ENCODE peak calls at places on chromosomes 7 and 10, in ten cellular contexts. One of them, this sample, is unnamed.

GRCh38 chr7:155590215-155591023 is 44.1 kb upstream of the CNPY1 start:
- DNase-seq in heart right ventricle: peak; percentile 29
- DNase-seq in cardiac muscle cell: peak; percentile 74
- DNase-seq in fibroblast of the aortic adventitia: peak; percentile 34
- DNase-seq in AG04450: no peak
- DNase-seq in A549: no peak
- DNase-seq in left ventricle myocardium inferior: peak; percentile 44
- DNase-seq in lower leg skin: no peak
- DNase-seq in ovary: no peak
- DNase-seq in Peyer's patch: no peak
- DNase-seq in this sample: peak; percentile 100

GRCh38 chr7:149720372-149721083 is 52.9 kb downstream of the ZNF467 start:
- DNase-seq in heart right ventricle: peak; percentile 87
- DNase-seq in cardiac muscle cell: peak; percentile 50
- DNase-seq in fibroblast of the aortic adventitia: no peak
- DNase-seq in AG04450: no peak
- DNase-seq in A549: no peak
- DNase-seq in left ventricle myocardium inferior: peak; percentile 90
- DNase-seq in lower leg skin: no peak
- DNase-seq in ovary: no peak
- DNase-seq in Peyer's patch: no peak
- DNase-seq in this sample: no peak

GRCh38 chr7:5222861-5223411 is 32.9 kb downstream of the WIPI2 start:
- DNase-seq in heart right ventricle: no peak
- DNase-seq in cardiac muscle cell: no peak
- DNase-seq in fibroblast of the aortic adventitia: no peak
- DNase-seq in AG04450: no peak
- DNase-seq in A549: no peak
- DNase-seq in left ventricle myocardium inferior: no peak
- DNase-seq in lower leg skin: no peak
- DNase-seq in ovary: no peak
- DNase-seq in Peyer's patch: no peak
- DNase-seq in this sample: no peak

GRCh38 chr10:120962386-120963052 is 111.4 kb downstream of the WDR11 start:
- DNase-seq in heart right ventricle: no peak
- DNase-seq in cardiac muscle cell: no peak
- DNase-seq in fibroblast of the aortic adventitia: no peak
- DNase-seq in AG04450: no peak
- DNase-seq in A549: no peak
- DNase-seq in left ventricle myocardium inferior: no peak
- DNase-seq in lower leg skin: no peak
- DNase-seq in ovary: no peak
- DNase-seq in Peyer's patch: no peak
- DNase-seq in this sample: no peak

GRCh38 chr7:8881916-8882315 is 448.5 kb downstream of the NXPH1 start:
- DNase-seq in heart right ventricle: no peak
- DNase-seq in cardiac muscle cell: no peak
- DNase-seq in fibroblast of the aortic adventitia: no peak
- DNase-seq in AG04450: no peak
- DNase-seq in A549: no peak
- DNase-seq in left ventricle myocardium inferior: no peak
- DNase-seq in lower leg skin: no peak
- DNase-seq in ovary: no peak
- DNase-seq in Peyer's patch: no peak
- DNase-seq in this sample: no peak

GRCh38 chr7:101625076-101625914 is 3.8 kb downstream of the MYL10 start:
- DNase-seq in heart right ventricle: no peak
- DNase-seq in cardiac muscle cell: peak; percentile 43
- DNase-seq in fibroblast of the aortic adventitia: no peak
- DNase-seq in AG04450: no peak
- DNase-seq in A549: no peak
- DNase-seq in left ventricle myocardium inferior: no peak
- DNase-seq in lower leg skin: no peak
- DNase-seq in ovary: no peak
- DNase-seq in Peyer's patch: no peak
- DNase-seq in this sample: no peak

GRCh38 chr7:139660317-139661042 is 117.3 kb downstream of the HIPK2 start:
- DNase-seq in heart right ventricle: no peak
- DNase-seq in cardiac muscle cell: no peak
- DNase-seq in fibroblast of the aortic adventitia: no peak
- DNase-seq in AG04450: no peak
- DNase-seq in A549: no peak
- DNase-seq in left ventricle myocardium inferior: no peak
- DNase-seq in lower leg skin: no peak
- DNase-seq in ovary: no peak
- DNase-seq in Peyer's patch: no peak
- DNase-seq in this sample: no peak

GRCh38 chr10:8463853-8464252 is 409.4 kb downstream of the GATA3 start:
- DNase-seq in heart right ventricle: no peak
- DNase-seq in cardiac muscle cell: no peak
- DNase-seq in fibroblast of the aortic adventitia: peak; percentile 3
- DNase-seq in AG04450: no peak
- DNase-seq in A549: no peak
- DNase-seq in left ventricle myocardium inferior: no peak
- DNase-seq in lower leg skin: no peak
- DNase-seq in ovary: no peak
- DNase-seq in Peyer's patch: no peak
- DNase-seq in this sample: no peak

GRCh38 chr7:97022451-97023306 is 2.0 kb downstream of the DLX5 start:
- DNase-seq in heart right ventricle: no peak
- DNase-seq in cardiac muscle cell: no peak
- DNase-seq in fibroblast of the aortic adventitia: no peak
- DNase-seq in AG04450: no peak
- DNase-seq in A549: no peak
- DNase-seq in left ventricle myocardium inferior: no peak
- DNase-seq in lower leg skin: no peak
- DNase-seq in ovary: no peak
- DNase-seq in Peyer's patch: no peak
- DNase-seq in this sample: no peak

GRCh38 chr7:966291-967069 is 8.9 kb downstream of the COX19 start:
- DNase-seq in heart right ventricle: peak; percentile 2
- DNase-seq in cardiac muscle cell: no peak
- DNase-seq in fibroblast of the aortic adventitia: no peak
- DNase-seq in AG04450: no peak
- DNase-seq in A549: no peak
- DNase-seq in left ventricle myocardium inferior: no peak
- DNase-seq in lower leg skin: no peak
- DNase-seq in ovary: no peak
- DNase-seq in Peyer's patch: no peak
- DNase-seq in this sample: no peak

GRCh38 chr7:31443457-31443856 is 70.4 kb upstream of the ITPRID1 start:
- DNase-seq in heart right ventricle: no peak
- DNase-seq in cardiac muscle cell: peak; percentile 61
- DNase-seq in fibroblast of the aortic adventitia: peak; percentile 63
- DNase-seq in AG04450: no peak
- DNase-seq in A549: peak; percentile 60
- DNase-seq in left ventricle myocardium inferior: no peak
- DNase-seq in lower leg skin: no peak
- DNase-seq in ovary: no peak
- DNase-seq in Peyer's patch: peak; percentile 59
- DNase-seq in this sample: peak; percentile 34

GRCh38 chr7:111732923-111733322 is 170.6 kb upstream of the IMMP2L start:
- DNase-seq in heart right ventricle: no peak
- DNase-seq in cardiac muscle cell: no peak
- DNase-seq in fibroblast of the aortic adventitia: no peak
- DNase-seq in AG04450: no peak
- DNase-seq in A549: no peak
- DNase-seq in left ventricle myocardium inferior: no peak
- DNase-seq in lower leg skin: no peak
- DNase-seq in ovary: no peak
- DNase-seq in Peyer's patch: no peak
- DNase-seq in this sample: no peak

GRCh38 chr7:41189866-41190265 is 513.0 kb downstream of the INHBA start:
- DNase-seq in heart right ventricle: no peak
- DNase-seq in cardiac muscle cell: peak; percentile 91
- DNase-seq in fibroblast of the aortic adventitia: peak; percentile 85
- DNase-seq in AG04450: peak; percentile 66
- DNase-seq in A549: peak; percentile 29
- DNase-seq in left ventricle myocardium inferior: no peak
- DNase-seq in lower leg skin: no peak
- DNase-seq in ovary: no peak
- DNase-seq in Peyer's patch: no peak
- DNase-seq in this sample: no peak

GRCh38 chr10:73886625-73887024 is 12.3 kb upstream of the CAMK2G start:
- DNase-seq in heart right ventricle: no peak
- DNase-seq in cardiac muscle cell: no peak
- DNase-seq in fibroblast of the aortic adventitia: no peak
- DNase-seq in AG04450: no peak
- DNase-seq in A549: no peak
- DNase-seq in left ventricle myocardium inferior: no peak
- DNase-seq in lower leg skin: no peak
- DNase-seq in ovary: no peak
- DNase-seq in Peyer's patch: no peak
- DNase-seq in this sample: no peak

GRCh38 chr10:24513155-24513554 is 210.5 kb downstream of the ARHGAP21 start:
- DNase-seq in heart right ventricle: no peak
- DNase-seq in cardiac muscle cell: peak; percentile 47
- DNase-seq in fibroblast of the aortic adventitia: peak; percentile 37
- DNase-seq in AG04450: no peak
- DNase-seq in A549: no peak
- DNase-seq in left ventricle myocardium inferior: no peak
- DNase-seq in lower leg skin: no peak
- DNase-seq in ovary: peak; percentile 24
- DNase-seq in Peyer's patch: no peak
- DNase-seq in this sample: no peak

GRCh38 chr10:49332333-49332732 is 33.4 kb downstream of the C10orf71 start:
- DNase-seq in heart right ventricle: no peak
- DNase-seq in cardiac muscle cell: no peak
- DNase-seq in fibroblast of the aortic adventitia: no peak
- DNase-seq in AG04450: no peak
- DNase-seq in A549: no peak
- DNase-seq in left ventricle myocardium inferior: no peak
- DNase-seq in lower leg skin: no peak
- DNase-seq in ovary: no peak
- DNase-seq in Peyer's patch: no peak
- DNase-seq in this sample: no peak

GRCh38 chr7:21898265-21898930 is 47.3 kb downstream of the CDCA7L start:
- DNase-seq in heart right ventricle: no peak
- DNase-seq in cardiac muscle cell: no peak
- DNase-seq in fibroblast of the aortic adventitia: no peak
- DNase-seq in AG04450: no peak
- DNase-seq in A549: no peak
- DNase-seq in left ventricle myocardium inferior: no peak
- DNase-seq in lower leg skin: no peak
- DNase-seq in ovary: no peak
- DNase-seq in Peyer's patch: peak; percentile 49
- DNase-seq in this sample: peak; percentile 81

GRCh38 chr7:143390098-143390772 is 9.1 kb downstream of the ZYX start:
- DNase-seq in heart right ventricle: no peak
- DNase-seq in cardiac muscle cell: peak; percentile 8
- DNase-seq in fibroblast of the aortic adventitia: no peak
- DNase-seq in AG04450: no peak
- DNase-seq in A549: no peak
- DNase-seq in left ventricle myocardium inferior: no peak
- DNase-seq in lower leg skin: no peak
- DNase-seq in ovary: no peak
- DNase-seq in Peyer's patch: no peak
- DNase-seq in this sample: no peak

GRCh38 chr7:143391462-143392404 is 10.6 kb downstream of the ZYX start:
- DNase-seq in heart right ventricle: peak; percentile 71
- DNase-seq in cardiac muscle cell: peak; percentile 91
- DNase-seq in fibroblast of the aortic adventitia: peak; percentile 95
- DNase-seq in AG04450: peak; percentile 63
- DNase-seq in A549: no peak
- DNase-seq in left ventricle myocardium inferior: peak; percentile 71
- DNase-seq in lower leg skin: no peak
- DNase-seq in ovary: peak; percentile 68
- DNase-seq in Peyer's patch: peak; percentile 64
- DNase-seq in this sample: no peak

GRCh38 chr7:143392875-143393266 is 11.7 kb downstream of the ZYX start:
- DNase-seq in heart right ventricle: no peak
- DNase-seq in cardiac muscle cell: peak; percentile 44
- DNase-seq in fibroblast of the aortic adventitia: no peak
- DNase-seq in AG04450: no peak
- DNase-seq in A549: no peak
- DNase-seq in left ventricle myocardium inferior: no peak
- DNase-seq in lower leg skin: no peak
- DNase-seq in ovary: no peak
- DNase-seq in Peyer's patch: peak; percentile 41
- DNase-seq in this sample: no peak

GRCh38 chr7:143389316-143390097 is 8.4 kb downstream of the ZYX start:
- DNase-seq in heart right ventricle: no peak
- DNase-seq in cardiac muscle cell: peak; percentile 15
- DNase-seq in fibroblast of the aortic adventitia: no peak
- DNase-seq in AG04450: no peak
- DNase-seq in A549: no peak
- DNase-seq in left ventricle myocardium inferior: no peak
- DNase-seq in lower leg skin: no peak
- DNase-seq in ovary: no peak
- DNase-seq in Peyer's patch: no peak
- DNase-seq in this sample: no peak

GRCh38 chr7:143390773-143391114 is 9.6 kb downstream of the ZYX start:
- DNase-seq in heart right ventricle: no peak
- DNase-seq in cardiac muscle cell: no peak
- DNase-seq in fibroblast of the aortic adventitia: no peak
- DNase-seq in AG04450: no peak
- DNase-seq in A549: no peak
- DNase-seq in left ventricle myocardium inferior: no peak
- DNase-seq in lower leg skin: no peak
- DNase-seq in ovary: no peak
- DNase-seq in Peyer's patch: peak; percentile 43
- DNase-seq in this sample: no peak
- H3K4me3 ChIP-seq in heart right ventricle: no peak overlapping the region
- H3K4me3 ChIP-seq in cardiac muscle cell: no peak overlapping the region
- H3K4me3 ChIP-seq in fibroblast of the aortic adventitia: no peak overlapping the region
- H3K4me3 ChIP-seq in AG04450: no peak overlapping the region
- H3K4me3 ChIP-seq in A549: no peak overlapping the region
- H3K4me3 ChIP-seq in left ventricle myocardium inferior: no peak overlapping the region
- H3K4me3 ChIP-seq in lower leg skin: no peak overlapping the region
- H3K4me3 ChIP-seq in ovary: no peak overlapping the region
- H3K4me3 ChIP-seq in Peyer's patch: no peak overlapping the region
- H3K4me3 ChIP-seq in this sample: no peak overlapping the region

GRCh38 chr10:45660876-45661411 is 11.6 kb downstream of the ZFAND4 start:
- DNase-seq in heart right ventricle: no peak
- DNase-seq in cardiac muscle cell: peak; percentile 4
- DNase-seq in fibroblast of the aortic adventitia: no peak
- DNase-seq in AG04450: no peak
- DNase-seq in A549: no peak
- DNase-seq in left ventricle myocardium inferior: no peak
- DNase-seq in lower leg skin: no peak
- DNase-seq in ovary: no peak
- DNase-seq in Peyer's patch: no peak
- DNase-seq in this sample: no peak
- H3K4me3 ChIP-seq in heart right ventricle: no peak overlapping the region
- H3K4me3 ChIP-seq in cardiac muscle cell: no peak overlapping the region
- H3K4me3 ChIP-seq in fibroblast of the aortic adventitia: no peak overlapping the region
- H3K4me3 ChIP-seq in AG04450: no peak overlapping the region
- H3K4me3 ChIP-seq in A549: no peak overlapping the region
- H3K4me3 ChIP-seq in left ventricle myocardium inferior: no peak overlapping the region
- H3K4me3 ChIP-seq in lower leg skin: no peak overlapping the region
- H3K4me3 ChIP-seq in ovary: no peak overlapping the region
- H3K4me3 ChIP-seq in Peyer's patch: no peak overlapping the region
- H3K4me3 ChIP-seq in this sample: no peak overlapping the region

GRCh38 chr7:129530881-129531391 is 28.6 kb downstream of the SMKR1 start:
- DNase-seq in heart right ventricle: no peak
- DNase-seq in cardiac muscle cell: peak; percentile 37
- DNase-seq in fibroblast of the aortic adventitia: peak; percentile 58
- DNase-seq in AG04450: peak; percentile 16
- DNase-seq in A549: peak; percentile 36
- DNase-seq in left ventricle myocardium inferior: no peak
- DNase-seq in lower leg skin: no peak
- DNase-seq in ovary: no peak
- DNase-seq in Peyer's patch: no peak
- DNase-seq in this sample: no peak
- H3K4me3 ChIP-seq in heart right ventricle: no peak overlapping the region
- H3K4me3 ChIP-seq in cardiac muscle cell: no peak overlapping the region
- H3K4me3 ChIP-seq in fibroblast of the aortic adventitia: no peak overlapping the region
- H3K4me3 ChIP-seq in AG04450: no peak overlapping the region
- H3K4me3 ChIP-seq in A549: no peak overlapping the region
- H3K4me3 ChIP-seq in left ventricle myocardium inferior: no peak overlapping the region
- H3K4me3 ChIP-seq in lower leg skin: no peak overlapping the region
- H3K4me3 ChIP-seq in ovary: no peak overlapping the region
- H3K4me3 ChIP-seq in Peyer's patch: no peak overlapping the region
- H3K4me3 ChIP-seq in this sample: no peak overlapping the region

GRCh38 chr10:103449208-103450144 is 2.7 kb downstream of the CALHM2 start:
- DNase-seq in heart right ventricle: no peak
- DNase-seq in cardiac muscle cell: no peak
- DNase-seq in fibroblast of the aortic adventitia: no peak
- DNase-seq in AG04450: no peak
- DNase-seq in A549: no peak
- DNase-seq in left ventricle myocardium inferior: no peak
- DNase-seq in lower leg skin: no peak
- DNase-seq in ovary: no peak
- DNase-seq in Peyer's patch: no peak
- DNase-seq in this sample: no peak
- H3K4me3 ChIP-seq in heart right ventricle: peak overlapping the region; percentile 79
- H3K4me3 ChIP-seq in cardiac muscle cell: no peak overlapping the region
- H3K4me3 ChIP-seq in fibroblast of the aortic adventitia: peak overlapping the region; percentile 87
- H3K4me3 ChIP-seq in AG04450: no peak overlapping the region
- H3K4me3 ChIP-seq in A549: no peak overlapping the region
- H3K4me3 ChIP-seq in left ventricle myocardium inferior: peak overlapping the region; percentile 78
- H3K4me3 ChIP-seq in lower leg skin: no peak overlapping the region
- H3K4me3 ChIP-seq in ovary: peak overlapping the region; percentile 69
- H3K4me3 ChIP-seq in Peyer's patch: peak overlapping the region; percentile 1
- H3K4me3 ChIP-seq in this sample: no peak overlapping the region

This sample was measured in HL-60.